ENCODE peak calls at places on chromosome 15, in seven cellular contexts. G, M, O, I, L, Y and C are unnamed samples.

GRCh38 chr15:88324241-88325065 is 67.9 kb upstream of the NTRK3 start:
- DNase-seq in G (no peak), M (no peak), O (no peak), I (no peak), L (no peak), Y (no peak), C (no peak)

GRCh38 chr15:20386198-20386597 is 155.4 kb downstream of the GOLGA6L6 start:
- DNase-seq in G (no peak), M (no peak), O (no peak), I (no peak), L (no peak), Y (no peak), C (no peak)

GRCh38 chr15:73741401-73741836 is 11.7 kb downstream of the INSYN1 start:
- DNase-seq in G (no peak), M (no peak), O (no peak), I (no peak), L (no peak), Y (no peak), C (no peak)

GRCh38 chr15:100726070-100726420 is 123.7 kb downstream of the ASB7 start:
- DNase-seq in G (no peak), M (no peak), O (no peak), I (no peak), L (no peak), Y (no peak), C (no peak)

GRCh38 chr15:80275946-80276345 is 23.9 kb upstream of the CTXND1 start:
- DNase-seq in G (no peak), M (no peak), O (no peak), I (peak; percentile 48), L (peak; percentile 33), Y (no peak), C (no peak)

GRCh38 chr15:53114960-53115359 is 324.8 kb upstream of the ONECUT1 start:
- DNase-seq in G (no peak), M (no peak), O (no peak), I (peak; percentile 9), L (no peak), Y (no peak), C (no peak)

GRCh38 chr15:68258684-68259083 is 18.9 kb upstream of the FEM1B start:
- DNase-seq in G (no peak), M (no peak), O (no peak), I (no peak), L (no peak), Y (no peak), C (no peak)

GRCh38 chr15:31615643-31616415 is 289.2 kb downstream of the KLF13 start:
- DNase-seq in G (no peak), M (no peak), O (no peak), I (no peak), L (no peak), Y (no peak), C (no peak)

GRCh38 chr15:68620721-68621528 is 42.1 kb downstream of the CORO2B start:
- DNase-seq in G (no peak), M (peak; percentile 74), O (no peak), I (no peak), L (peak; percentile 99), Y (peak; percentile 77), C (peak; percentile 96)

GRCh38 chr15:74610302-74610951 is 5.2 kb upstream of the CLK3 start:
- DNase-seq in G (no peak), M (no peak), O (no peak), I (no peak), L (peak; percentile 31), Y (no peak), C (no peak)

GRCh38 chr15:74795961-74796625 is 14.2 kb downstream of the CSK start:
- DNase-seq in G (no peak), M (no peak), O (peak; percentile 40), I (no peak), L (no peak), Y (no peak), C (no peak)

GRCh38 chr15:48332642-48333034 is 1.4 kb downstream of the DUT start:
- DNase-seq in G (no peak), M (no peak), O (no peak), I (no peak), L (no peak), Y (no peak), C (no peak)

GRCh38 chr15:99412082-99412481 is 153.7 kb upstream of the MEF2A start:
- DNase-seq in G (no peak), M (no peak), O (no peak), I (no peak), L (no peak), Y (no peak), C (no peak)

GRCh38 chr15:30791239-30791638 is 112.5 kb upstream of the FAN1 start:
- DNase-seq in G (no peak), M (no peak), O (no peak), I (peak; percentile 41), L (no peak), Y (no peak), C (no peak)

GRCh38 chr15:89303986-89304385 is 30.6 kb downstream of the POLG start:
- DNase-seq in G (no peak), M (no peak), O (no peak), I (no peak), L (no peak), Y (no peak), C (no peak)

GRCh38 chr15:99721104-99721778 is 12.0 kb downstream of the LYSMD4 start:
- DNase-seq in G (peak; percentile 65), M (no peak), O (no peak), I (no peak), L (no peak), Y (no peak), C (no peak)

GRCh38 chr15:64001148-64001547 is 45.1 kb downstream of the DAPK2 start:
- DNase-seq in G (no peak), M (no peak), O (no peak), I (no peak), L (no peak), Y (no peak), C (no peak)

GRCh38 chr15:43169888-43170287 is 15.3 kb upstream of the CCNDBP1 start:
- DNase-seq in G (no peak), M (no peak), O (no peak), I (no peak), L (no peak), Y (no peak), C (no peak)

GRCh38 chr15:94066046-94066445 is 165.3 kb upstream of the MCTP2 start:
- DNase-seq in G (no peak), M (no peak), O (no peak), I (no peak), L (no peak), Y (no peak), C (no peak)

GRCh38 chr15:94671845-94672524 is 440.6 kb downstream of the MCTP2 start:
- DNase-seq in G (no peak), M (no peak), O (no peak), I (peak; percentile 9), L (peak; percentile 83), Y (no peak), C (no peak)

GRCh38 chr15:40045572-40046217 is 6.7 kb upstream of the SRP14 start:
- DNase-seq in G (no peak), M (no peak), O (no peak), I (no peak), L (no peak), Y (peak; percentile 12), C (no peak)

GRCh38 chr15:93359037-93359779 is 270.2 kb upstream of the RGMA start:
- DNase-seq in G (peak; percentile 73), M (no peak), O (no peak), I (no peak), L (no peak), Y (no peak), C (no peak)

GRCh38 chr15:28959326-28959725 is 73.6 kb downstream of the APBA2 start:
- DNase-seq in G (no peak), M (no peak), O (no peak), I (no peak), L (no peak), Y (no peak), C (no peak)

GRCh38 chr15:44550256-44550655 is 13.3 kb downstream of the EIF3J start:
- DNase-seq in G (no peak), M (no peak), O (peak; percentile 4), I (peak; percentile 52), L (peak; percentile 62), Y (no peak), C (no peak)

GRCh38 chr15:52185151-52185561 is 6.0 kb downstream of the GNB5 start:
- DNase-seq in G (no peak), M (no peak), O (no peak), I (no peak), L (no peak), Y (no peak), C (no peak)

GRCh38 chr15:51658664-51659063 is 22.6 kb upstream of the SCG3 start:
- DNase-seq in G (no peak), M (no peak), O (no peak), I (no peak), L (no peak), Y (no peak), C (no peak)

GRCh38 chr15:22962611-22963010 is 17.6 kb downstream of the CYFIP1 start:
- DNase-seq in G (no peak), M (no peak), O (no peak), I (no peak), L (no peak), Y (no peak), C (peak; percentile 36)
- H3K4me1 ChIP-seq in G (no peaks in the 10 kb centered on the region), M (peaks cover 56% of the 10 kb centered on the region), O (no peaks in the 10 kb centered on the region), I (peaks cover 11% of the 10 kb centered on the region), L (peaks cover 17% of the 10 kb centered on the region), Y (peaks cover 45% of the 10 kb centered on the region), C (peaks cover 43% of the 10 kb centered on the region)

GRCh38 chr15:78629031-78629715 is 8.4 kb upstream of the CHRNA3 start:
- DNase-seq in G (no peak), M (peak; percentile 54), O (no peak), I (no peak), L (no peak), Y (no peak), C (no peak)
- H3K4me3 ChIP-seq in G (no peak overlapping the region), M (no peak overlapping the region), O (no peak overlapping the region), I (no peak overlapping the region), L (no peak overlapping the region), Y (no peak overlapping the region), C (no peak overlapping the region)

DNA sequence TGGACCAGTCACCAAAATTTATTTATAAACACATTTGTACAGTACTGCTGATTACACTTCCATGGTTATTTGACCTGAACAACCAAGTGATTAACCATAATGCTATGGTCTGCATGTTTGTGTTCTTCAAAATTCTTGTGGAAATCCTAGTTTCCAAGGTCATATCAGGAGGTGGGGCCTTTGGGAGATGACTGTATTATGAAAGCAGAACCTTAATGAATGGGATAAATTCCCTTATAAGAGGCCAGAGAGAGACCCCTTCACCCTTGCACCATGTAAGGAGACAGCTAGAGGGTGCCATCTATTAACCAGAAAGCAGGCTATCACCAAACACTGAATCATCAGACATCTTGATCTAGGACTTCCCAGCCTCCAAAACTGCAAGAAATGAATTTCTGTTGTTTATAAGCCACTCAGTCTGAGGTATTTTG is 1.9 kb downstream of the SCAPER start:
- DNase-seq in G (no peak), M (no peak), O (no peak), I (peak; percentile 66), L (peak; percentile 47), Y (no peak), C (no peak)
- TF ChIP-seq CTCF in G (no peak), M (peak; percentile 17), O (peak; percentile 33), I (peak; percentile 58), L (peak; percentile 32), Y (no peak), C (no peak)

DNA sequence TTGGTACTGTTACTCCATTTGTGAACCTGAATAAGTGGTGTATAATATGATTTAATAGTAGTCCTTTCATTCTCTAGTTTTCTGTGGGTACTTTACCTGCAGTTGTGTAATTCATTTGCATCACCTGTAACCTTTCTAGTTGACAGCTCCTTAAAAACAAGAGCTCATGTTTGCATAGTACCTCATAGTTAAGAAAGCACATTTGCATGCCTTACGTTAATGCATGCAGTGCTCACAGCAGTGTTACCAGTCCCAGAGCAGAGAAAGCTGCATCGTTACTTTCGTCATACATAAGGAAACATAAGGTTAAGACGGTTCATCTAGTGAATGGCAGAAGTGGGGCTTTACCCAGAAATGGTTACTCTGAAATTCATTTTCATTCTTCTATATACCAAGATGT is 111.3 kb downstream of the AKAP13 start:
- DNase-seq in G (no peak), M (no peak), O (no peak), I (no peak), L (no peak), Y (no peak), C (no peak)
- H3K4me1 ChIP-seq in G (no peaks in the 10 kb centered on the region), M (peaks cover 20% of the 10 kb centered on the region), O (peaks cover 23% of the 10 kb centered on the region), I (peaks cover 32% of the 10 kb centered on the region), L (peaks cover 4% of the 10 kb centered on the region), Y (peaks cover 48% of the 10 kb centered on the region), C (peaks cover 52% of the 10 kb centered on the region)